ENCODE peak calls at places on chromosomes 2 and 18, in nine cellular contexts. One of them, this sample, is unnamed.

GRCh38 chr2:138036522-138036921 is 72.2 kb downstream of the HNMT start:
- DNase-seq in HCT116: no peak
- DNase-seq in endothelial cell of umbilical vein: no peak
- DNase-seq in stomach: no peak
- DNase-seq in breast epithelium: no peak
- DNase-seq in GM23338: no peak
- DNase-seq in SK-N-SH: no peak
- DNase-seq in K562: no peak
- DNase-seq in GM12878: no peak
- DNase-seq in this sample: no peak

GRCh38 chr18:25038261-25038660 is 313.7 kb downstream of the ZNF521 start:
- DNase-seq in GM23338: no peak
- DNase-seq in GM12878: no peak
- DNase-seq in HCT116: no peak
- DNase-seq in K562: no peak
- DNase-seq in endothelial cell of umbilical vein: no peak
- DNase-seq in breast epithelium: no peak
- DNase-seq in stomach: no peak
- DNase-seq in SK-N-SH: no peak
- DNase-seq in this sample: no peak

GRCh38 chr2:96082211-96083063 is 33.9 kb downstream of the ADRA2B start:
- DNase-seq in GM23338: no peak
- DNase-seq in breast epithelium: no peak
- DNase-seq in stomach: no peak
- DNase-seq in endothelial cell of umbilical vein: no peak
- DNase-seq in SK-N-SH: no peak
- DNase-seq in HCT116: no peak
- DNase-seq in K562: no peak
- DNase-seq in GM12878: no peak
- DNase-seq in this sample: no peak

GRCh38 chr18:2986150-2986865 is 26.6 kb downstream of the LPIN2 start:
- DNase-seq in stomach: no peak
- DNase-seq in breast epithelium: no peak
- DNase-seq in GM23338: no peak
- DNase-seq in GM12878: no peak
- DNase-seq in K562: no peak
- DNase-seq in SK-N-SH: no peak
- DNase-seq in HCT116: no peak
- DNase-seq in endothelial cell of umbilical vein: no peak
- DNase-seq in this sample: no peak

GRCh38 chr18:68596016-68596415 is 118.9 kb downstream of the TMX3 start:
- DNase-seq in stomach: no peak
- DNase-seq in HCT116: no peak
- DNase-seq in breast epithelium: no peak
- DNase-seq in SK-N-SH: no peak
- DNase-seq in endothelial cell of umbilical vein: no peak
- DNase-seq in GM12878: no peak
- DNase-seq in K562: no peak
- DNase-seq in GM23338: no peak
- DNase-seq in this sample: no peak

GRCh38 chr2:16207611-16208010 is 267.3 kb downstream of the MYCN start:
- DNase-seq in endothelial cell of umbilical vein: no peak
- DNase-seq in K562: no peak
- DNase-seq in GM23338: no peak
- DNase-seq in HCT116: no peak
- DNase-seq in breast epithelium: no peak
- DNase-seq in SK-N-SH: no peak
- DNase-seq in GM12878: no peak
- DNase-seq in stomach: no peak
- DNase-seq in this sample: no peak

GRCh38 chr2:73069855-73070650 is 1.5 kb downstream of the SFXN5 start:
- DNase-seq in stomach: no peak
- DNase-seq in SK-N-SH: no peak
- DNase-seq in HCT116: no peak
- DNase-seq in GM12878: no peak
- DNase-seq in GM23338: no peak
- DNase-seq in breast epithelium: no peak
- DNase-seq in K562: peak; percentile 63
- DNase-seq in endothelial cell of umbilical vein: peak; percentile 48
- DNase-seq in this sample: no peak

GRCh38 chr2:144412727-144413126 is 107.2 kb downstream of the ZEB2 start:
- DNase-seq in breast epithelium: no peak
- DNase-seq in endothelial cell of umbilical vein: no peak
- DNase-seq in HCT116: no peak
- DNase-seq in GM23338: no peak
- DNase-seq in SK-N-SH: no peak
- DNase-seq in stomach: no peak
- DNase-seq in K562: no peak
- DNase-seq in GM12878: no peak
- DNase-seq in this sample: no peak

GRCh38 chr2:29191817-29192216 is 76.6 kb downstream of the CLIP4 start:
- DNase-seq in breast epithelium: no peak
- DNase-seq in SK-N-SH: no peak
- DNase-seq in HCT116: no peak
- DNase-seq in endothelial cell of umbilical vein: no peak
- DNase-seq in GM12878: no peak
- DNase-seq in K562: no peak
- DNase-seq in GM23338: no peak
- DNase-seq in stomach: no peak
- DNase-seq in this sample: no peak

GRCh38 chr2:95021015-95021399 is 4.5 kb upstream of the MAL start:
- DNase-seq in GM12878: no peak
- DNase-seq in SK-N-SH: no peak
- DNase-seq in GM23338: no peak
- DNase-seq in HCT116: no peak
- DNase-seq in endothelial cell of umbilical vein: no peak
- DNase-seq in breast epithelium: no peak
- DNase-seq in stomach: no peak
- DNase-seq in K562: no peak
- DNase-seq in this sample: no peak

GRCh38 chr2:18701546-18701945 is 112.2 kb upstream of the NT5C1B start:
- DNase-seq in K562: no peak
- DNase-seq in stomach: no peak
- DNase-seq in GM12878: no peak
- DNase-seq in HCT116: no peak
- DNase-seq in SK-N-SH: no peak
- DNase-seq in breast epithelium: no peak
- DNase-seq in GM23338: no peak
- DNase-seq in endothelial cell of umbilical vein: no peak
- DNase-seq in this sample: no peak

GRCh38 chr2:201796478-201796865 is 9.9 kb upstream of the CDK15 start:
- DNase-seq in GM23338: no peak
- DNase-seq in stomach: no peak
- DNase-seq in GM12878: no peak
- DNase-seq in K562: no peak
- DNase-seq in breast epithelium: no peak
- DNase-seq in HCT116: no peak
- DNase-seq in endothelial cell of umbilical vein: no peak
- DNase-seq in SK-N-SH: no peak
- DNase-seq in this sample: no peak

GRCh38 chr2:18194161-18194560 is 315.7 kb downstream of the KCNS3 start:
- DNase-seq in SK-N-SH: no peak
- DNase-seq in breast epithelium: no peak
- DNase-seq in K562: no peak
- DNase-seq in stomach: no peak
- DNase-seq in GM12878: no peak
- DNase-seq in GM23338: no peak
- DNase-seq in HCT116: no peak
- DNase-seq in endothelial cell of umbilical vein: no peak
- DNase-seq in this sample: no peak

GRCh38 chr2:216574046-216574445 is 59.2 kb upstream of the IGFBP2 start:
- DNase-seq in stomach: no peak
- DNase-seq in GM12878: no peak
- DNase-seq in GM23338: no peak
- DNase-seq in HCT116: no peak
- DNase-seq in endothelial cell of umbilical vein: no peak
- DNase-seq in K562: no peak
- DNase-seq in breast epithelium: no peak
- DNase-seq in SK-N-SH: peak; percentile 54
- DNase-seq in this sample: no peak

GRCh38 chr2:178923546-178923945 is 116.3 kb upstream of the TTN start:
- DNase-seq in GM23338: no peak
- DNase-seq in GM12878: no peak
- DNase-seq in HCT116: no peak
- DNase-seq in breast epithelium: no peak
- DNase-seq in SK-N-SH: no peak
- DNase-seq in endothelial cell of umbilical vein: no peak
- DNase-seq in K562: no peak
- DNase-seq in stomach: no peak
- DNase-seq in this sample: no peak

GRCh38 chr2:20534913-20535801 is 88.3 kb downstream of the RHOB start:
- DNase-seq in SK-N-SH: no peak
- DNase-seq in breast epithelium: no peak
- DNase-seq in GM12878: no peak
- DNase-seq in HCT116: no peak
- DNase-seq in GM23338: peak; percentile 28
- DNase-seq in stomach: no peak
- DNase-seq in K562: no peak
- DNase-seq in endothelial cell of umbilical vein: no peak
- DNase-seq in this sample: no peak

GRCh38 chr18:79382681-79383387 is 12.9 kb upstream of the NFATC1 start:
- DNase-seq in breast epithelium: no peak
- DNase-seq in K562: no peak
- DNase-seq in GM23338: no peak
- DNase-seq in stomach: peak; percentile 17
- DNase-seq in SK-N-SH: peak; percentile 44
- DNase-seq in GM12878: no peak
- DNase-seq in endothelial cell of umbilical vein: no peak
- DNase-seq in HCT116: no peak
- DNase-seq in this sample: no peak

GRCh38 chr18:28365406-28365805 is 188.5 kb upstream of the CDH2 start:
- DNase-seq in GM12878: no peak
- DNase-seq in HCT116: no peak
- DNase-seq in GM23338: no peak
- DNase-seq in stomach: no peak
- DNase-seq in SK-N-SH: no peak
- DNase-seq in endothelial cell of umbilical vein: peak; percentile 40
- DNase-seq in K562: no peak
- DNase-seq in breast epithelium: no peak
- DNase-seq in this sample: no peak

GRCh38 chr18:79479761-79480161 is 84.0 kb downstream of the NFATC1 start:
- DNase-seq in stomach: no peak
- DNase-seq in SK-N-SH: no peak
- DNase-seq in breast epithelium: no peak
- DNase-seq in GM23338: no peak
- DNase-seq in GM12878: no peak
- DNase-seq in HCT116: no peak
- DNase-seq in K562: no peak
- DNase-seq in endothelial cell of umbilical vein: no peak
- DNase-seq in this sample: no peak

GRCh38 chr2:36439084-36439483 is 83.5 kb downstream of the CRIM1 start:
- DNase-seq in stomach: no peak
- DNase-seq in GM12878: no peak
- DNase-seq in GM23338: no peak
- DNase-seq in breast epithelium: no peak
- DNase-seq in endothelial cell of umbilical vein: peak; percentile 69
- DNase-seq in K562: no peak
- DNase-seq in SK-N-SH: no peak
- DNase-seq in HCT116: no peak
- DNase-seq in this sample: no peak
- H3K4me1 ChIP-seq in stomach: no peaks in the 10 kb centered on the region
- H3K4me1 ChIP-seq in GM12878: no peaks in the 10 kb centered on the region
- H3K4me1 ChIP-seq in GM23338: peaks cover 3% of the 10 kb centered on the region
- H3K4me1 ChIP-seq in breast epithelium: peaks cover 6% of the 10 kb centered on the region
- H3K4me1 ChIP-seq in endothelial cell of umbilical vein: peaks cover 91% of the 10 kb centered on the region
- H3K4me1 ChIP-seq in K562: no peaks in the 10 kb centered on the region
- H3K4me1 ChIP-seq in SK-N-SH: peaks cover 4% of the 10 kb centered on the region
- H3K4me1 ChIP-seq in HCT116: peaks cover 22% of the 10 kb centered on the region
- H3K4me1 ChIP-seq in this sample: no peaks in the 10 kb centered on the region

GRCh38 chr2:11559066-11559785 is 25.4 kb downstream of the GREB1 start:
- DNase-seq in GM23338: no peak
- DNase-seq in GM12878: no peak
- DNase-seq in K562: no peak
- DNase-seq in breast epithelium: no peak
- DNase-seq in HCT116: no peak
- DNase-seq in endothelial cell of umbilical vein: no peak
- DNase-seq in stomach: no peak
- DNase-seq in SK-N-SH: no peak
- DNase-seq in this sample: no peak

GRCh38 chr2:11556101-11556806 is 22.4 kb downstream of the GREB1 start:
- DNase-seq in GM12878: no peak
- DNase-seq in breast epithelium: no peak
- DNase-seq in SK-N-SH: no peak
- DNase-seq in GM23338: no peak
- DNase-seq in K562: no peak
- DNase-seq in endothelial cell of umbilical vein: no peak
- DNase-seq in stomach: no peak
- DNase-seq in HCT116: no peak
- DNase-seq in this sample: no peak

GRCh38 chr2:11559786-11560155 is 25.9 kb downstream of the GREB1 start:
- DNase-seq in HCT116: no peak
- DNase-seq in breast epithelium: no peak
- DNase-seq in GM12878: no peak
- DNase-seq in stomach: no peak
- DNase-seq in SK-N-SH: no peak
- DNase-seq in K562: no peak
- DNase-seq in endothelial cell of umbilical vein: no peak
- DNase-seq in GM23338: no peak
- DNase-seq in this sample: no peak

GRCh38 chr2:11560806-11561205 is 27.0 kb downstream of the GREB1 start:
- DNase-seq in GM12878: no peak
- DNase-seq in GM23338: no peak
- DNase-seq in stomach: peak; percentile 4
- DNase-seq in breast epithelium: no peak
- DNase-seq in SK-N-SH: no peak
- DNase-seq in endothelial cell of umbilical vein: no peak
- DNase-seq in HCT116: no peak
- DNase-seq in K562: no peak
- DNase-seq in this sample: no peak

GRCh38 chr2:11558206-11558886 is 24.5 kb downstream of the GREB1 start:
- DNase-seq in endothelial cell of umbilical vein: no peak
- DNase-seq in stomach: no peak
- DNase-seq in SK-N-SH: peak; percentile 76
- DNase-seq in HCT116: no peak
- DNase-seq in K562: no peak
- DNase-seq in GM12878: no peak
- DNase-seq in GM23338: no peak
- DNase-seq in breast epithelium: no peak
- DNase-seq in this sample: no peak
- TF ChIP-seq POLR2AphosphoS5 in endothelial cell of umbilical vein: no peak
- TF ChIP-seq POLR2AphosphoS5 in stomach: no peak
- TF ChIP-seq POLR2AphosphoS5 in SK-N-SH: no peak
- TF ChIP-seq POLR2AphosphoS5 in HCT116: no peak
- TF ChIP-seq POLR2AphosphoS5 in K562: no peak
- TF ChIP-seq POLR2AphosphoS5 in GM12878: no peak
- TF ChIP-seq POLR2AphosphoS5 in GM23338: no peak
- TF ChIP-seq POLR2AphosphoS5 in breast epithelium: no peak
- TF ChIP-seq POLR2AphosphoS5 in this sample: peak; percentile 5

GRCh38 chr2:12705230-12705629 is 11.5 kb upstream of the TRIB2 start:
- DNase-seq in stomach: no peak
- DNase-seq in GM23338: no peak
- DNase-seq in SK-N-SH: no peak
- DNase-seq in GM12878: no peak
- DNase-seq in breast epithelium: no peak
- DNase-seq in K562: peak; percentile 43
- DNase-seq in endothelial cell of umbilical vein: no peak
- DNase-seq in HCT116: no peak
- DNase-seq in this sample: no peak
- H3K4me1 ChIP-seq in stomach: peaks cover 7% of the 10 kb centered on the region
- H3K4me1 ChIP-seq in GM23338: no peaks in the 10 kb centered on the region
- H3K4me1 ChIP-seq in SK-N-SH: no peaks in the 10 kb centered on the region
- H3K4me1 ChIP-seq in GM12878: no peaks in the 10 kb centered on the region
- H3K4me1 ChIP-seq in breast epithelium: no peaks in the 10 kb centered on the region
- H3K4me1 ChIP-seq in K562: no peaks in the 10 kb centered on the region
- H3K4me1 ChIP-seq in endothelial cell of umbilical vein: peaks cover 12% of the 10 kb centered on the region
- H3K4me1 ChIP-seq in HCT116: peaks cover 3% of the 10 kb centered on the region
- H3K4me1 ChIP-seq in this sample: peaks cover 16% of the 10 kb centered on the region

GRCh38 chr2:76544901-76545300 is 834.2 kb upstream of the GCFC2 start:
- DNase-seq in SK-N-SH: no peak
- DNase-seq in HCT116: no peak
- DNase-seq in breast epithelium: no peak
- DNase-seq in GM23338: peak; percentile 27
- DNase-seq in GM12878: no peak
- DNase-seq in stomach: no peak
- DNase-seq in endothelial cell of umbilical vein: no peak
- DNase-seq in K562: no peak
- DNase-seq in this sample: no peak
- TF ChIP-seq POLR2AphosphoS5 in SK-N-SH: no peak
- TF ChIP-seq POLR2AphosphoS5 in HCT116: no peak
- TF ChIP-seq POLR2AphosphoS5 in breast epithelium: no peak
- TF ChIP-seq POLR2AphosphoS5 in GM23338: no peak
- TF ChIP-seq POLR2AphosphoS5 in GM12878: no peak
- TF ChIP-seq POLR2AphosphoS5 in stomach: no peak
- TF ChIP-seq POLR2AphosphoS5 in endothelial cell of umbilical vein: no peak
- TF ChIP-seq POLR2AphosphoS5 in K562: no peak
- TF ChIP-seq POLR2AphosphoS5 in this sample: no peak

This sample was measured in prostate gland.